ENCODE peak calls at places on chromosomes 2 and 18, in ten cellular contexts. B, D, R, G, J, M, W, O, Y and F are unnamed samples.

GRCh38 chr2:128424806-128425205 is 106.1 kb upstream of the HS6ST1 start:
- DNase-seq in W (no peak), Y (no peak), D (no peak), M (no peak), J (no peak), R (no peak), G (no peak), B (no peak), O (no peak), F (no peak)

GRCh38 chr2:219475697-219476604 is 22.7 kb upstream of the GMPPA start:
- DNase-seq in D (no peak), W (peak), M (peak), J (peak), R (no peak), G (peak), O (peak), B (peak), Y (peak), F (no peak)

GRCh38 chr2:233982421-233983121 is 65.4 kb downstream of the TRPM8 start:
- DNase-seq in D (no peak), Y (peak), O (no peak), J (no peak), R (no peak), W (no peak), B (no peak), M (no peak), G (no peak), F (no peak)

GRCh38 chr2:203650860-203651613 is 55.4 kb upstream of the CD28 start:
- DNase-seq in M (no peak), R (peak), W (peak), B (peak), O (peak), G (no peak), J (no peak), Y (peak), D (no peak), F (peak)

GRCh38 chr18:812673-813404 is 797 bp upstream of the YES1 start:
- DNase-seq in M (peak), G (peak), R (no peak), J (peak), Y (peak), W (peak), O (peak), B (peak), D (peak), F (peak)

GRCh38 chr2:216942016-216942415 is 82.2 kb upstream of the TNP1 start:
- DNase-seq in R (no peak), M (no peak), Y (no peak), O (no peak), W (no peak), G (no peak), B (no peak), J (no peak), D (no peak), F (no peak)

GRCh38 chr2:130261970-130262760 is 63.9 kb upstream of the TUBA3E start:
- DNase-seq in J (no peak), G (peak), B (no peak), W (no peak), D (no peak), O (no peak), R (peak), Y (peak), M (no peak), F (no peak)

GRCh38 chr18:995641-996040 is 91.0 kb downstream of the ADCYAP1 start:
- DNase-seq in Y (peak), D (peak), O (no peak), B (no peak), W (no peak), G (no peak), R (no peak), J (no peak), M (no peak), F (no peak)

GRCh38 chr2:64379221-64379620 is 74.7 kb upstream of the LGALSL start:
- DNase-seq in B (no peak), J (no peak), M (no peak), W (no peak), O (no peak), D (no peak), Y (no peak), G (no peak), R (no peak), F (no peak)

GRCh38 chr2:86231680-86232372 is 32.6 kb downstream of the MRPL35 start:
- DNase-seq in J (no peak), O (no peak), G (no peak), R (no peak), Y (no peak), D (no peak), B (no peak), M (no peak), W (no peak), F (no peak)

GRCh38 chr2:65416945-65417344 is 15.5 kb downstream of the SPRED2 start:
- DNase-seq in M (no peak), D (no peak), R (peak), W (no peak), B (no peak), G (no peak), J (no peak), Y (no peak), O (no peak), F (no peak)

GRCh38 chr2:226118471-226119429 is 680.9 kb downstream of the IRS1 start:
- DNase-seq in M (no peak), D (peak), R (no peak), G (peak), J (no peak), W (peak), O (peak), B (no peak), Y (peak), F (peak)

GRCh38 chr2:9076210-9076609 is 72.7 kb upstream of the MBOAT2 start:
- DNase-seq in G (no peak), J (no peak), O (no peak), R (no peak), Y (peak), M (no peak), D (no peak), W (no peak), B (no peak), F (no peak)

GRCh38 chr2:12244070-12244469 is 472.7 kb upstream of the TRIB2 start:
- DNase-seq in O (no peak), R (no peak), Y (peak), W (no peak), D (no peak), J (no peak), B (no peak), M (no peak), G (no peak), F (no peak)

GRCh38 chr2:64760131-64760530 is 106.4 kb upstream of the SERTAD2 start:
- DNase-seq in O (no peak), B (no peak), D (no peak), R (peak), W (no peak), G (no peak), M (no peak), J (no peak), Y (no peak), F (no peak)

GRCh38 chr2:212027681-212028628 is 510.6 kb downstream of the ERBB4 start:
- DNase-seq in O (no peak), D (no peak), B (no peak), Y (peak), R (no peak), J (no peak), W (peak), M (no peak), G (no peak), F (no peak)

GRCh38 chr18:31070206-31070605 is 27.7 kb upstream of the DSC3 start:
- DNase-seq in J (no peak), D (no peak), B (no peak), M (no peak), W (no peak), Y (no peak), R (no peak), G (no peak), O (no peak), F (no peak)

GRCh38 chr2:25236736-25237135 is 68.4 kb upstream of the POMC start:
- DNase-seq in R (no peak), O (no peak), D (no peak), Y (no peak), G (no peak), J (no peak), W (no peak), B (no peak), M (no peak), F (no peak)

GRCh38 chr2:128413718-128414341 is 95.2 kb upstream of the HS6ST1 start:
- DNase-seq in R (peak), D (no peak), G (no peak), W (no peak), Y (no peak), J (no peak), M (no peak), O (no peak), B (no peak), F (peak)

GRCh38 chr2:164599954-164600589 is 21.2 kb downstream of the GRB14 start:
- DNase-seq in G (no peak), W (peak), R (peak), B (peak), D (no peak), J (no peak), Y (peak), M (peak), O (peak), F (peak)

GRCh38 chr2:239203443-239204142 is 197.2 kb downstream of the HDAC4 start:
- DNase-seq in B (no peak), J (no peak), W (no peak), G (no peak), Y (no peak), D (no peak), O (no peak), M (no peak), R (no peak), F (no peak)

GRCh38 chr2:189896809-189897208 is 112.6 kb downstream of the PMS1 start:
- DNase-seq in B (no peak), M (no peak), R (no peak), D (no peak), Y (no peak), O (no peak), G (no peak), W (no peak), J (no peak), F (no peak)